ENCODE peak calls at places on chromosomes 4 and X, in ten cellular contexts. One of them, this sample, is unnamed. For H3K4me1 and H3K36me3, the result is how much of the 10 kb centered on the place peaks cover.

GRCh38 chrX:73401591-73402266 is 45.1 kb upstream of the CDX4 start:
- DNase-seq in aorta: no peak
- DNase-seq in SJSA1: no peak
- DNase-seq in suprapubic skin: no peak
- DNase-seq in CD8-positive, alpha-beta T cell: no peak
- DNase-seq in CD8-positive, alpha-beta memory T cell: no peak
- DNase-seq in ascending aorta: no peak
- DNase-seq in stomach: no peak
- DNase-seq in astrocyte: no peak
- DNase-seq in uterus: no peak
- DNase-seq in this sample: no peak

GRCh38 chr4:78299565-78299972 is 242.4 kb downstream of the FRAS1 start:
- DNase-seq in aorta: no peak
- DNase-seq in SJSA1: no peak
- DNase-seq in suprapubic skin: no peak
- DNase-seq in CD8-positive, alpha-beta T cell: no peak
- DNase-seq in CD8-positive, alpha-beta memory T cell: no peak
- DNase-seq in ascending aorta: no peak
- DNase-seq in stomach: peak
- DNase-seq in astrocyte: peak
- DNase-seq in uterus: no peak
- DNase-seq in this sample: no peak

GRCh38 chrX:140762061-140762460 is 52.5 kb downstream of the LINC00632 start:
- DNase-seq in aorta: no peak
- DNase-seq in SJSA1: peak
- DNase-seq in suprapubic skin: no peak
- DNase-seq in CD8-positive, alpha-beta T cell: no peak
- DNase-seq in CD8-positive, alpha-beta memory T cell: no peak
- DNase-seq in ascending aorta: no peak
- DNase-seq in stomach: peak
- DNase-seq in astrocyte: peak
- DNase-seq in uterus: peak
- DNase-seq in this sample: no peak

GRCh38 chrX:3345281-3346081 is 971 bp downstream of the MXRA5 start:
- DNase-seq in aorta: peak
- DNase-seq in SJSA1: peak
- DNase-seq in suprapubic skin: no peak
- DNase-seq in CD8-positive, alpha-beta T cell: no peak
- DNase-seq in CD8-positive, alpha-beta memory T cell: no peak
- DNase-seq in ascending aorta: no peak
- DNase-seq in stomach: peak
- DNase-seq in astrocyte: peak
- DNase-seq in uterus: peak
- DNase-seq in this sample: no peak

GRCh38 chr4:108370826-108371225 is 202.1 kb upstream of the LEF1 start:
- DNase-seq in aorta: no peak
- DNase-seq in SJSA1: no peak
- DNase-seq in suprapubic skin: no peak
- DNase-seq in CD8-positive, alpha-beta T cell: no peak
- DNase-seq in CD8-positive, alpha-beta memory T cell: no peak
- DNase-seq in ascending aorta: no peak
- DNase-seq in stomach: no peak
- DNase-seq in astrocyte: no peak
- DNase-seq in uterus: no peak
- DNase-seq in this sample: no peak

GRCh38 chrX:11886745-11887144 is 128.7 kb downstream of the MSL3 start:
- DNase-seq in aorta: no peak
- DNase-seq in SJSA1: peak
- DNase-seq in suprapubic skin: no peak
- DNase-seq in CD8-positive, alpha-beta T cell: no peak
- DNase-seq in CD8-positive, alpha-beta memory T cell: no peak
- DNase-seq in ascending aorta: no peak
- DNase-seq in stomach: no peak
- DNase-seq in astrocyte: peak
- DNase-seq in uterus: no peak
- DNase-seq in this sample: no peak

GRCh38 chr4:47824844-47825243 is 13.0 kb downstream of the CORIN start:
- DNase-seq in aorta: no peak
- DNase-seq in SJSA1: no peak
- DNase-seq in suprapubic skin: no peak
- DNase-seq in CD8-positive, alpha-beta T cell: no peak
- DNase-seq in CD8-positive, alpha-beta memory T cell: no peak
- DNase-seq in ascending aorta: no peak
- DNase-seq in stomach: no peak
- DNase-seq in astrocyte: no peak
- DNase-seq in uterus: no peak
- DNase-seq in this sample: no peak

GRCh38 chr4:182453830-182454229 is 210.6 kb downstream of the TENM3 start:
- DNase-seq in aorta: no peak
- DNase-seq in SJSA1: no peak
- DNase-seq in suprapubic skin: no peak
- DNase-seq in CD8-positive, alpha-beta T cell: no peak
- DNase-seq in CD8-positive, alpha-beta memory T cell: no peak
- DNase-seq in ascending aorta: no peak
- DNase-seq in stomach: no peak
- DNase-seq in astrocyte: no peak
- DNase-seq in uterus: no peak
- DNase-seq in this sample: no peak

GRCh38 chrX:67607436-67607835 is 63.6 kb downstream of the AR start:
- DNase-seq in aorta: no peak
- DNase-seq in SJSA1: peak
- DNase-seq in suprapubic skin: no peak
- DNase-seq in CD8-positive, alpha-beta T cell: no peak
- DNase-seq in CD8-positive, alpha-beta memory T cell: no peak
- DNase-seq in ascending aorta: no peak
- DNase-seq in stomach: no peak
- DNase-seq in astrocyte: peak
- DNase-seq in uterus: no peak
- DNase-seq in this sample: no peak

GRCh38 chr4:96383349-96383748 is 543.5 kb downstream of the PDHA2 start:
- DNase-seq in aorta: no peak
- DNase-seq in SJSA1: no peak
- DNase-seq in suprapubic skin: no peak
- DNase-seq in CD8-positive, alpha-beta T cell: no peak
- DNase-seq in CD8-positive, alpha-beta memory T cell: no peak
- DNase-seq in ascending aorta: no peak
- DNase-seq in stomach: no peak
- DNase-seq in astrocyte: no peak
- DNase-seq in uterus: no peak
- DNase-seq in this sample: no peak

GRCh38 chrX:48971325-48972213 is at the start of gene KCND1:
- DNase-seq in aorta: peak
- DNase-seq in SJSA1: no peak
- DNase-seq in suprapubic skin: no peak
- DNase-seq in CD8-positive, alpha-beta T cell: no peak
- DNase-seq in CD8-positive, alpha-beta memory T cell: no peak
- DNase-seq in ascending aorta: peak
- DNase-seq in stomach: peak
- DNase-seq in astrocyte: peak
- DNase-seq in uterus: peak
- DNase-seq in this sample: no peak

GRCh38 chr4:182809417-182810102 is 107.6 kb downstream of the DCTD start:
- DNase-seq in aorta: no peak
- DNase-seq in SJSA1: no peak
- DNase-seq in suprapubic skin: no peak
- DNase-seq in CD8-positive, alpha-beta T cell: no peak
- DNase-seq in CD8-positive, alpha-beta memory T cell: peak
- DNase-seq in ascending aorta: no peak
- DNase-seq in stomach: no peak
- DNase-seq in astrocyte: no peak
- DNase-seq in uterus: no peak
- DNase-seq in this sample: no peak

GRCh38 chrX:107451754-107452153 is 2.3 kb downstream of the FRMPD3 start:
- DNase-seq in aorta: no peak
- DNase-seq in SJSA1: no peak
- DNase-seq in suprapubic skin: no peak
- DNase-seq in CD8-positive, alpha-beta T cell: no peak
- DNase-seq in CD8-positive, alpha-beta memory T cell: peak
- DNase-seq in ascending aorta: no peak
- DNase-seq in stomach: no peak
- DNase-seq in astrocyte: no peak
- DNase-seq in uterus: no peak
- DNase-seq in this sample: no peak

GRCh38 chr4:92232566-92232965 is 71.2 kb upstream of the GRID2 start:
- DNase-seq in aorta: no peak
- DNase-seq in SJSA1: no peak
- DNase-seq in suprapubic skin: no peak
- DNase-seq in CD8-positive, alpha-beta T cell: no peak
- DNase-seq in CD8-positive, alpha-beta memory T cell: no peak
- DNase-seq in ascending aorta: no peak
- DNase-seq in stomach: no peak
- DNase-seq in astrocyte: no peak
- DNase-seq in uterus: no peak
- DNase-seq in this sample: no peak

GRCh38 chr4:76197001-76197743 is 16.5 kb downstream of the SCARB2 start:
- DNase-seq in aorta: no peak
- DNase-seq in SJSA1: no peak
- DNase-seq in suprapubic skin: no peak
- DNase-seq in CD8-positive, alpha-beta T cell: no peak
- DNase-seq in CD8-positive, alpha-beta memory T cell: no peak
- DNase-seq in ascending aorta: no peak
- DNase-seq in stomach: no peak
- DNase-seq in astrocyte: peak
- DNase-seq in uterus: no peak
- DNase-seq in this sample: no peak
- H3K4me1 ChIP-seq in aorta: under half
- H3K4me1 ChIP-seq in SJSA1: under half
- H3K4me1 ChIP-seq in suprapubic skin: half or more
- H3K4me1 ChIP-seq in CD8-positive, alpha-beta T cell: under half
- H3K4me1 ChIP-seq in CD8-positive, alpha-beta memory T cell: under half
- H3K4me1 ChIP-seq in ascending aorta: half or more
- H3K4me1 ChIP-seq in stomach: half or more
- H3K4me1 ChIP-seq in astrocyte: half or more
- H3K4me1 ChIP-seq in uterus: under half
- H3K4me1 ChIP-seq in this sample: under half

GRCh38 chr4:732911-733630 is 27.4 kb downstream of the PCGF3 start:
- DNase-seq in aorta: no peak
- DNase-seq in SJSA1: no peak
- DNase-seq in suprapubic skin: no peak
- DNase-seq in CD8-positive, alpha-beta T cell: no peak
- DNase-seq in CD8-positive, alpha-beta memory T cell: no peak
- DNase-seq in ascending aorta: no peak
- DNase-seq in stomach: no peak
- DNase-seq in astrocyte: no peak
- DNase-seq in uterus: no peak
- DNase-seq in this sample: no peak

GRCh38 chr4:734075-734474 is 28.4 kb downstream of the PCGF3 start:
- DNase-seq in aorta: no peak
- DNase-seq in SJSA1: no peak
- DNase-seq in suprapubic skin: no peak
- DNase-seq in CD8-positive, alpha-beta T cell: no peak
- DNase-seq in CD8-positive, alpha-beta memory T cell: no peak
- DNase-seq in ascending aorta: no peak
- DNase-seq in stomach: no peak
- DNase-seq in astrocyte: no peak
- DNase-seq in uterus: no peak
- DNase-seq in this sample: no peak

GRCh38 chr4:734951-735350 is 29.3 kb downstream of the PCGF3 start:
- DNase-seq in aorta: no peak
- DNase-seq in SJSA1: no peak
- DNase-seq in suprapubic skin: no peak
- DNase-seq in CD8-positive, alpha-beta T cell: no peak
- DNase-seq in CD8-positive, alpha-beta memory T cell: no peak
- DNase-seq in ascending aorta: no peak
- DNase-seq in stomach: no peak
- DNase-seq in astrocyte: no peak
- DNase-seq in uterus: no peak
- DNase-seq in this sample: no peak

GRCh38 chr4:732480-732879 is 26.8 kb downstream of the PCGF3 start:
- DNase-seq in aorta: no peak
- DNase-seq in SJSA1: no peak
- DNase-seq in suprapubic skin: no peak
- DNase-seq in CD8-positive, alpha-beta T cell: no peak
- DNase-seq in CD8-positive, alpha-beta memory T cell: no peak
- DNase-seq in ascending aorta: no peak
- DNase-seq in stomach: no peak
- DNase-seq in astrocyte: no peak
- DNase-seq in uterus: no peak
- DNase-seq in this sample: no peak

DNA sequence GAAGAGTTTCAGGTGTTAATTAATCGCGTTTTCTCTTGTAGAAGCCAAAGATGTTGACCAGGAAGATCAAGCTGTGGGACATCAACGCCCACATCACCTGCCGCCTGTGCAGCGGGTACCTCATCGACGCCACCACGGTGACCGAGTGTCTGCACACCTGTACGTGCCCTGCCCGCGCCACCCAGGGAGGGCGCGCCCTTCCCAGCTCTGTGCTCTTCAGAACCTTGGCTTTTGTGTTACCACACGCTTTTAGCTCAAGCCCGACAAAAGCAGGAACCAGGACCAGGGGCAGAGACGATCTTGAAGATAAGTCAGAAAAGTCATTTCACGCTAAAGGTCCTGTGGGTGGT is 28.0 kb downstream of the PCGF3 start:
- DNase-seq in aorta: no peak
- DNase-seq in SJSA1: no peak
- DNase-seq in suprapubic skin: no peak
- DNase-seq in CD8-positive, alpha-beta T cell: no peak
- DNase-seq in CD8-positive, alpha-beta memory T cell: no peak
- DNase-seq in ascending aorta: no peak
- DNase-seq in stomach: no peak
- DNase-seq in astrocyte: no peak
- DNase-seq in uterus: no peak
- DNase-seq in this sample: no peak
- H3K36me3 ChIP-seq in aorta: under half
- H3K36me3 ChIP-seq in SJSA1: under half
- H3K36me3 ChIP-seq in suprapubic skin: half or more
- H3K36me3 ChIP-seq in CD8-positive, alpha-beta T cell: under half
- H3K36me3 ChIP-seq in CD8-positive, alpha-beta memory T cell: under half
- H3K36me3 ChIP-seq in ascending aorta: half or more
- H3K36me3 ChIP-seq in stomach: half or more
- H3K36me3 ChIP-seq in astrocyte: under half
- H3K36me3 ChIP-seq in uterus: under half
- H3K36me3 ChIP-seq in this sample: under half

DNA sequence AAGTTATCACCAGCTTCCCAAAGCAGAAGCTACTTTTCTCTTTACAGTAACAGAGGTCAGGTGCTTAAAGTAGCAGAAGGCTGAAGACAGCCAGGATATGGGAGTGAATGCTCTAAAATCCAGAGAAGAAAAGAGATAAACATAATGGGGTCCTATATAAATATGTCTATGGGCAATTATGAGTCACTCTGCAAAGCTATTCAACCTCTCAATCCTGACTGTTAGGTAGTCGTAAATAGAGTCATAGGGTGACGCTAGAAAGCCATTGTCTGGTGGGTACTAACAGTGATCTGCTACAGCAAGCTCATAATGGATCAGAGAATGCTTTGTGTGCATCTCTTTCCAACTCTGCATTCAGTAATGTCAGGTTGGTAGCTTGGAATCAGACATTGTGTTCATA is 53.5 kb upstream of the PDE5A start:
- DNase-seq in aorta: no peak
- DNase-seq in SJSA1: peak
- DNase-seq in suprapubic skin: no peak
- DNase-seq in CD8-positive, alpha-beta T cell: no peak
- DNase-seq in CD8-positive, alpha-beta memory T cell: no peak
- DNase-seq in ascending aorta: no peak
- DNase-seq in stomach: no peak
- DNase-seq in astrocyte: no peak
- DNase-seq in uterus: no peak
- DNase-seq in this sample: no peak
- H3K4me1 ChIP-seq in aorta: under half
- H3K4me1 ChIP-seq in SJSA1: under half
- H3K4me1 ChIP-seq in suprapubic skin: under half
- H3K4me1 ChIP-seq in CD8-positive, alpha-beta T cell: under half
- H3K4me1 ChIP-seq in CD8-positive, alpha-beta memory T cell: under half
- H3K4me1 ChIP-seq in ascending aorta: under half
- H3K4me1 ChIP-seq in stomach: under half
- H3K4me1 ChIP-seq in astrocyte: under half
- H3K4me1 ChIP-seq in uterus: under half
- H3K4me1 ChIP-seq in this sample: under half

GRCh38 chrX:6026484-6026883 is 202.2 kb downstream of the NLGN4X start:
- DNase-seq in aorta: no peak
- DNase-seq in SJSA1: no peak
- DNase-seq in suprapubic skin: no peak
- DNase-seq in CD8-positive, alpha-beta T cell: no peak
- DNase-seq in CD8-positive, alpha-beta memory T cell: no peak
- DNase-seq in ascending aorta: no peak
- DNase-seq in stomach: no peak
- DNase-seq in astrocyte: no peak
- DNase-seq in uterus: no peak
- DNase-seq in this sample: no peak
- H3K36me3 ChIP-seq in aorta: under half
- H3K36me3 ChIP-seq in SJSA1: under half
- H3K36me3 ChIP-seq in suprapubic skin: under half
- H3K36me3 ChIP-seq in CD8-positive, alpha-beta T cell: under half
- H3K36me3 ChIP-seq in CD8-positive, alpha-beta memory T cell: under half
- H3K36me3 ChIP-seq in ascending aorta: under half
- H3K36me3 ChIP-seq in stomach: under half
- H3K36me3 ChIP-seq in astrocyte: under half
- H3K36me3 ChIP-seq in uterus: under half
- H3K36me3 ChIP-seq in this sample: under half

This sample was measured in PC-9.